ENCODE peak calls at places on chromosome 1, in nine cellular contexts. J is mesendoderm; T is substantia nigra; O is CD8-positive, alpha-beta T cell; K is NCI-H1417; P is iris pigment epithelial cell; C is effector memory CD4-positive, alpha-beta T cell; R is skeletal muscle cell; F is hepatic stellate cell. W is an unnamed sample.

GRCh38 chr1:53075761-53076163 is 13.7 kb downstream of the PODN start:
- DNase-seq in K (no peak), T (no peak), P (no peak), C (no peak), F (no peak), O (no peak), R (no peak), J (no peak), W (no peak)

GRCh38 chr1:235047331-235047871 is 81.2 kb downstream of the TOMM20 start:
- DNase-seq in P (no peak), O (no peak), F (no peak), C (no peak), T (no peak), J (no peak), R (no peak), K (no peak), W (no peak)

GRCh38 chr1:62373221-62373620 is 54.0 kb upstream of the KANK4 start:
- DNase-seq in J (no peak), T (no peak), K (no peak), R (no peak), F (no peak), C (no peak), P (no peak), O (no peak), W (no peak)

GRCh38 chr1:95733031-95733430 is 499.0 kb downstream of the RWDD3 start:
- DNase-seq in R (no peak), J (no peak), F (no peak), O (no peak), C (no peak), K (no peak), P (no peak), T (no peak), W (no peak)

GRCh38 chr1:212030936-212031528 is 4.3 kb downstream of the INTS7 start:
- DNase-seq in J (peak), K (no peak), O (no peak), F (peak), C (no peak), P (peak), R (peak), T (no peak), W (peak)

GRCh38 chr1:18719786-18720436 is 89.3 kb downstream of the PAX7 start:
- DNase-seq in O (no peak), J (no peak), K (no peak), R (no peak), T (no peak), F (peak), P (peak), C (no peak), W (no peak)

GRCh38 chr1:234188454-234188792 is 184.8 kb upstream of the COA6 start:
- DNase-seq in P (no peak), F (no peak), J (peak), C (no peak), K (peak), O (no peak), T (no peak), R (no peak), W (no peak)

GRCh38 chr1:54653036-54653435 is 11.4 kb downstream of the MROH7 start:
- DNase-seq in C (no peak), O (no peak), F (peak), T (no peak), K (no peak), P (peak), J (no peak), R (no peak), W (no peak)

W was measured in astrocyte.